ENCODE peak calls at places on chromosome 15, in seven cellular contexts. A, Z, Q, D, I, N and B are unnamed samples.

GRCh38 chr15:95770191-95770590 is 560.3 kb upstream of the NR2F2 start:
- DNase-seq in A (peak; percentile 62), Z (peak; percentile 55), Q (no peak), D (no peak), I (no peak), N (no peak), B (no peak)

GRCh38 chr15:46768287-46768686 is 949.0 kb upstream of the SEMA6D start:
- DNase-seq in A (peak; percentile 1), Z (no peak), Q (no peak), D (no peak), I (no peak), N (no peak), B (no peak)

GRCh38 chr15:50145451-50145872 is 26.4 kb upstream of the ATP8B4 start:
- DNase-seq in A (peak; percentile 81), Z (peak; percentile 92), Q (no peak), D (no peak), I (peak; percentile 75), N (no peak), B (peak; percentile 87)

GRCh38 chr15:25987638-25988037 is 124.5 kb upstream of the ATP10A start:
- DNase-seq in A (no peak), Z (no peak), Q (no peak), D (no peak), I (no peak), N (no peak), B (no peak)

GRCh38 chr15:69554321-69554961 is 101.8 kb downstream of the RPLP1 start:
- DNase-seq in A (no peak), Z (peak; percentile 20), Q (no peak), D (no peak), I (no peak), N (no peak), B (no peak)

GRCh38 chr15:83057002-83057401 is 10.1 kb downstream of the BTBD1 start:
- DNase-seq in A (no peak), Z (no peak), Q (no peak), D (no peak), I (no peak), N (no peak), B (no peak)

GRCh38 chr15:55239440-55240124 is 42.8 kb upstream of the RSL24D1 start:
- DNase-seq in A (no peak), Z (no peak), Q (no peak), D (no peak), I (no peak), N (no peak), B (no peak)

GRCh38 chr15:91652610-91653207 is 200.8 kb upstream of the SLCO3A1 start:
- DNase-seq in A (no peak), Z (no peak), Q (no peak), D (no peak), I (no peak), N (no peak), B (no peak)

GRCh38 chr15:75493732-75494131 is 42.2 kb upstream of the SIN3A start:
- DNase-seq in A (no peak), Z (no peak), Q (no peak), D (no peak), I (no peak), N (no peak), B (peak; percentile 48)

GRCh38 chr15:67832031-67832551 is 6.8 kb downstream of the SKOR1 start:
- DNase-seq in A (no peak), Z (peak; percentile 39), Q (no peak), D (peak; percentile 34), I (no peak), N (no peak), B (peak; percentile 38)

GRCh38 chr15:101045236-101045646 is 126.1 kb downstream of the LRRK1 start:
- DNase-seq in A (no peak), Z (no peak), Q (no peak), D (peak; percentile 25), I (no peak), N (peak; percentile 42), B (peak; percentile 87)

GRCh38 chr15:43775411-43775965 is 1.3 kb downstream of the ELL3 start:
- DNase-seq in A (peak; percentile 87), Z (peak; percentile 30), Q (no peak), D (no peak), I (peak; percentile 44), N (no peak), B (peak; percentile 33)

GRCh38 chr15:86611392-86612040 is 531.8 kb downstream of the AGBL1 start:
- DNase-seq in A (peak; percentile 89), Z (no peak), Q (no peak), D (no peak), I (no peak), N (no peak), B (peak; percentile 54)

GRCh38 chr15:41510728-41511127 is 2.9 kb downstream of the LTK start:
- DNase-seq in A (no peak), Z (no peak), Q (no peak), D (no peak), I (no peak), N (no peak), B (no peak)

GRCh38 chr15:33226559-33227181 is 32.2 kb upstream of the FMN1 start:
- DNase-seq in A (peak; percentile 74), Z (no peak), Q (no peak), D (no peak), I (no peak), N (no peak), B (peak; percentile 13)

GRCh38 chr15:95884276-95884675 is 446.2 kb upstream of the NR2F2 start:
- DNase-seq in A (no peak), Z (no peak), Q (no peak), D (no peak), I (peak; percentile 90), N (no peak), B (peak; percentile 92)

DNA sequence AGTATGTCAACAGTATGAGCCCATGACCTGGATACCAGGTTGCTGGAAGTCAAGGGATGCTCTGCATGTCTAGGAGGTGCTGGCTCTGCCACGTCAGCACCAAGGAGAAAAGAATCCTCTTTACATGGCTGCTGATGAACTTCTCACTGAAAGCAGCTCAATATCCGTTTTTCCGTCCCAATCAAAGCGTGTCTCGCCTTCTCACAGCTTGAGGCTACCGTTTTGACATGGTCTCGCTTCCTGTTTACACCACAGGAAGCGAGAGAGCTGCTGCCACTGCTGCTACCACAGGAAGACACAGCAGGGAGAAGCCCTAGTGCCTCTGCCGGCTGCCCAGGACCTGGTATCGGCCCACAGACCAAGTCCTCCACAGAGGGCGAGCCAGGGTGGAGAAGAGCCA is 27.3 kb downstream of the STARD5 start:
- DNase-seq in A (no peak), Z (no peak), Q (peak; percentile 84), D (peak; percentile 76), I (no peak), N (peak; percentile 94), B (no peak)
- H3K4me3 ChIP-seq in A (no peak overlapping the region), Z (no peak overlapping the region), Q (no peak overlapping the region), D (peak overlapping the region; percentile 28), I (no peak overlapping the region), N (peak overlapping the region; percentile 82), B (no peak overlapping the region)

GRCh38 chr15:59268980-59269472 is 62.4 kb downstream of the LDHAL6B start:
- DNase-seq in A (peak; percentile 48), Z (no peak), Q (no peak), D (no peak), I (no peak), N (no peak), B (no peak)

GRCh38 chr15:59273266-59273665 is 66.6 kb downstream of the LDHAL6B start:
- DNase-seq in A (no peak), Z (no peak), Q (no peak), D (no peak), I (no peak), N (no peak), B (no peak)

GRCh38 chr15:59274126-59274970 is 67.7 kb downstream of the LDHAL6B start:
- DNase-seq in A (peak; percentile 70), Z (peak; percentile 66), Q (no peak), D (no peak), I (no peak), N (no peak), B (no peak)

GRCh38 chr15:59268199-59268979 is 61.7 kb downstream of the LDHAL6B start:
- DNase-seq in A (peak; percentile 72), Z (no peak), Q (no peak), D (no peak), I (peak; percentile 6), N (no peak), B (no peak)

DNA sequence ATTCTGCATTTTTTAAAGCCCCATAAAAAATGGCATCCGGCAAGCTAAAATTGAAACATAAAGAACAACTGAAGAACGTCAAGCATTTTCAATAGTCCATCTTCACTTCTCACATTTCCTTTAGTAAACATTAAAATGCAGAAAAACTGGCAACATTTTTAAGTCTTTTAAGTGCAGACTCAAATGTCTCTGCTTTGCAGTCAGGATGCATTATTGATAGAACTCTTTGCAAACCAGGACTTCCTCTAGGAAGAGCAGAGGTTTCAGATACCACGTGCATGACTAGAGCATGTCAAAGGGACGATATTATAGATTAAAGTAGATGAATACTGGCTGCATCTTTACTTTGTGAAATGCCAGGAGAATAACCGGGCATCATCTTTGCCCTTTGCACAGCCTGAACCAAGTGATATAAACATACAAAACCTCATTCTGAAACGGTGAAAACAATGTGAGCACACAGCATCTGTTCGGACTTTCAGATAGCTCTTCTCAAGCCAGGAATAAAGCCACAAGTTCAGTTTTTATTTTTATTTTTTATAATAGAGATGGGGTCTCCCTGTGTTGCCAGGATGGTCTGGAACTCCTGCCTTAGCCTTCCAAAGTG is 65.1 kb downstream of the LDHAL6B start:
- DNase-seq in A (no peak), Z (no peak), Q (no peak), D (no peak), I (no peak), N (no peak), B (no peak)
- H3K4me3 ChIP-seq in A (no peak overlapping the region), Z (no peak overlapping the region), Q (no peak overlapping the region), D (no peak overlapping the region), I (no peak overlapping the region), N (no peak overlapping the region), B (no peak overlapping the region)

GRCh38 chr15:74364936-74365618 is 2.4 kb downstream of the CYP11A1 start:
- DNase-seq in A (no peak), Z (no peak), Q (no peak), D (peak; percentile 21), I (no peak), N (no peak), B (no peak)

GRCh38 chr15:74367296-74367854 is at the start of gene CYP11A1:
- DNase-seq in A (no peak), Z (no peak), Q (no peak), D (peak; percentile 34), I (no peak), N (no peak), B (no peak)

GRCh38 chr15:74368121-74368520 is 675 bp upstream of the CYP11A1 start:
- DNase-seq in A (no peak), Z (no peak), Q (no peak), D (peak; percentile 21), I (no peak), N (no peak), B (no peak)

GRCh38 chr15:74365619-74366445 is 1.6 kb downstream of the CYP11A1 start:
- DNase-seq in A (no peak), Z (peak; percentile 66), Q (no peak), D (peak; percentile 66), I (no peak), N (no peak), B (peak; percentile 71)

DNA sequence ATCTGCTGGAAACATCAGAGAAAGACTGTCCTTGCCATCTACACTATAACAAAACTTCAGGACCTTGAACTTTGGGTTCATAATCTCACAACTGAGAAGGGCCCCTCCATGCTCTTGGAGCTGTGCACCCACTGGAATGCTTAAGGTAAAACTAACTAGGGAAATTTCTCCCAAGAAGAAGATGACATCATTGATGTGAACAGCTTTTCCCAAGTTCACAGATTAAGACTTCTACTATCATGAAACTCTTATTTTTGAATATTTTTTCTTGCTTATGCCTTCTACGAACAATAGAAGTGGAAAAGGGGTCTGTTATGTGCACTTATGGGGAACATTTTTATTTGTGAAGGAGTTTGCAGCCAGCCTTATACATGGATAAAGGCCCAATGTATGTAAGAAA is 5.0 kb downstream of the CYP11A1 start:
- DNase-seq in A (no peak), Z (no peak), Q (no peak), D (no peak), I (no peak), N (no peak), B (no peak)
- H3K4me3 ChIP-seq in A (no peak overlapping the region), Z (no peak overlapping the region), Q (no peak overlapping the region), D (no peak overlapping the region), I (no peak overlapping the region), N (no peak overlapping the region), B (no peak overlapping the region)

GRCh38 chr15:60372223-60372622 is 25.6 kb downstream of the ANXA2 start:
- DNase-seq in A (no peak), Z (no peak), Q (no peak), D (no peak), I (no peak), N (no peak), B (no peak)
- H3K4me3 ChIP-seq in A (no peak overlapping the region), Z (no peak overlapping the region), Q (no peak overlapping the region), D (no peak overlapping the region), I (no peak overlapping the region), N (no peak overlapping the region), B (no peak overlapping the region)